ENCODE peak calls at places on chromosomes 4 and X, in seven cellular contexts. D is left cardiac atrium; N is GM23338; J is stimulated activated CD8-positive, alpha-beta memory T cell treated with anti-CD3 and anti-CD28 coated beads, Interleukin-12 subunit alpha, Interleukin-12 subunit beta, amount 100 ng/mL, for 4 hours; A is stimulated activated CD4-positive, alpha-beta T cell treated with anti-CD3 and anti-CD28 coated beads, Interleukin-15, amount 100 ng/mL, for 24 hours; E is T-cell; H is epithelial cell of esophagus. I is an unnamed sample.

GRCh38 chr4:134668237-134668636 is 466.6 kb upstream of the PABPC4L start:
- DNase-seq in D (no peak), N (no peak), J (no peak), A (no peak), E (no peak), H (peak; percentile 53), I (no peak)

GRCh38 chr4:184461711-184462110 is 12.6 kb downstream of the IRF2 start:
- DNase-seq in D (no peak), N (peak; percentile 59), J (no peak), A (no peak), E (no peak), H (no peak), I (no peak)

GRCh38 chr4:19880205-19880604 is 371.5 kb upstream of the SLIT2 start:
- DNase-seq in D (peak; percentile 28), N (no peak), J (no peak), A (no peak), E (no peak), H (no peak), I (no peak)

GRCh38 chrX:8668797-8669196 is 63.1 kb downstream of the ANOS1 start:
- DNase-seq in D (no peak), N (peak; percentile 21), J (no peak), A (no peak), E (no peak), H (no peak), I (no peak)

GRCh38 chr4:7424553-7425111 is 10.1 kb downstream of the PSAPL1 start:
- DNase-seq in D (no peak), N (no peak), J (no peak), A (no peak), E (no peak), H (no peak), I (no peak)

GRCh38 chr4:22029803-22030202 is 81.2 kb upstream of the KCNIP4 start:
- DNase-seq in D (no peak), N (peak; percentile 14), J (no peak), A (no peak), E (no peak), H (peak; percentile 45), I (peak; percentile 3)

GRCh38 chrX:15188039-15188438 is 81.8 kb downstream of the ASB9 start:
- DNase-seq in D (no peak), N (peak; percentile 5), J (no peak), A (no peak), E (no peak), H (no peak), I (no peak)

GRCh38 chrX:11458175-11458574 is 165.0 kb downstream of the AMELX start:
- DNase-seq in D (no peak), N (no peak), J (no peak), A (no peak), E (no peak), H (no peak), I (no peak)

GRCh38 chr4:87521757-87522374 is 7.3 kb downstream of the SPARCL1 start:
- DNase-seq in D (no peak), N (no peak), J (no peak), A (no peak), E (no peak), H (peak; percentile 71), I (peak; percentile 79)

GRCh38 chr4:81635747-81636146 is 164.0 kb upstream of the RASGEF1B start:
- DNase-seq in D (peak; percentile 35), N (no peak), J (no peak), A (no peak), E (no peak), H (peak; percentile 67), I (peak; percentile 69)

GRCh38 chrX:136954930-136955329 is 74.4 kb upstream of the RBMX start:
- DNase-seq in D (no peak), N (peak; percentile 21), J (no peak), A (no peak), E (no peak), H (peak; percentile 24), I (no peak)

GRCh38 chr4:152454398-152455011 is 81.4 kb downstream of the FBXW7 start:
- DNase-seq in D (no peak), N (peak; percentile 38), J (no peak), A (no peak), E (no peak), H (peak; percentile 29), I (no peak)